ENCODE peak calls at places on chromosome 14, in ten cellular contexts. X is Daoy; O is T-helper 2 cell; S is fibroblast of pulmonary artery; Q is effector CD4-positive, alpha-beta T cell; J is activated CD8-positive, alpha-beta memory T cell treated with anti-CD3 and anti-CD28 coated beads, Interleukin-2, amount 50 U/mL, for 48 hours; A is memory B cell; C is activated T-helper 9 cell treated with anti-CD3 and anti-CD28 coated beads, Interleukin-2, amount 50 U/mL, for 16 hours; K is AG04450; Y is retinal pigment epithelial cell. G is an unnamed sample.

GRCh38 chr14:22427771-22428228 is 161.2 kb downstream of the DAD1 start:
- DNase-seq in X (peak), O (no peak), S (peak), Q (no peak), J (no peak), A (no peak), C (no peak), K (no peak), Y (no peak), G (no peak)

GRCh38 chr14:52025310-52025709 is 36.0 kb downstream of the RTRAF start:
- DNase-seq in X (peak), O (no peak), S (peak), Q (no peak), J (no peak), A (no peak), C (no peak), K (peak), Y (no peak), G (no peak)

GRCh38 chr14:64464695-64465094 is 604 bp upstream of the AKAP5 start:
- DNase-seq in X (no peak), O (no peak), S (no peak), Q (no peak), J (no peak), A (no peak), C (no peak), K (no peak), Y (no peak), G (no peak)

GRCh38 chr14:22088614-22089359 is 415.2 kb upstream of the OR4E1 start:
- DNase-seq in X (peak), O (no peak), S (peak), Q (no peak), J (no peak), A (no peak), C (no peak), K (no peak), Y (peak), G (no peak)

GRCh38 chr14:46108228-46108627 is 543.4 kb downstream of the RPL10L start:
- DNase-seq in X (no peak), O (no peak), S (no peak), Q (no peak), J (no peak), A (no peak), C (no peak), K (no peak), Y (no peak), G (no peak)

GRCh38 chr14:104746951-104747481 is 5.9 kb upstream of the SIVA1 start:
- DNase-seq in X (no peak), O (no peak), S (no peak), Q (no peak), J (no peak), A (no peak), C (no peak), K (no peak), Y (no peak), G (no peak)

GRCh38 chr14:105783707-105784106 is 257.3 kb downstream of the TMEM121 start:
- DNase-seq in X (no peak), O (no peak), S (no peak), Q (no peak), J (no peak), A (no peak), C (no peak), K (no peak), Y (no peak), G (no peak)

GRCh38 chr14:50396636-50397460 is at the start of gene CDKL1:
- DNase-seq in X (peak), O (peak), S (peak), Q (peak), J (peak), A (peak), C (peak), K (peak), Y (no peak), G (peak)

GRCh38 chr14:39175445-39176262 is 600 bp downstream of the PNN start:
- DNase-seq in X (peak), O (peak), S (peak), Q (no peak), J (peak), A (peak), C (no peak), K (no peak), Y (no peak), G (no peak)

G was measured in activated B cell treated with CpG ODN at 0.5 μM for 24 hours.